ENCODE peak calls at places on chromosomes 16 and 17, in four cellular contexts. P is breast epithelium, S is esophagus squamous epithelium, O is AG09309. H is an unnamed sample.

GRCh38 chr16:73610605-73611177 is 562.8 kb upstream of the ZFHX3 start:
- DNase-seq in O (no peak), P (no peak), S (no peak), H (no peak)

GRCh38 chr16:4495766-4496165 is 19.6 kb downstream of the HMOX2 start:
- DNase-seq in P (no peak), O (no peak), S (no peak), H (no peak)

GRCh38 chr16:87602005-87602790 is at the start of gene JPH3:
- DNase-seq in P (no peak), O (no peak), S (no peak), H (no peak)

GRCh38 chr16:89279666-89280481 is 62.4 kb downstream of the ZNF778 start:
- DNase-seq in P (no peak), O (no peak), S (no peak), H (no peak)

GRCh38 chr17:9900744-9901143 is 4.3 kb downstream of the RCVRN start:
- DNase-seq in S (no peak), P (no peak), O (no peak), H (no peak)

GRCh38 chr17:4498461-4499397 is at the start of gene SPNS2:
- DNase-seq in P (no peak), S (no peak), O (no peak), H (peak; percentile 44)

GRCh38 chr17:42456223-42457106 is 2.2 kb upstream of the ATP6V0A1 start:
- DNase-seq in S (no peak), O (peak; percentile 49), P (no peak), H (no peak)

GRCh38 chr16:57383276-57384247 is 11.3 kb downstream of the CX3CL1 start:
- DNase-seq in O (no peak), P (no peak), S (no peak), H (no peak)

GRCh38 chr17:28737770-28738679 is 5.8 kb upstream of the TRAF4 start:
- DNase-seq in O (no peak), P (no peak), S (no peak), H (no peak)

GRCh38 chr16:66081967-66082366 is 284.5 kb upstream of the CDH5 start:
- DNase-seq in P (no peak), S (no peak), O (peak; percentile 41), H (no peak)

GRCh38 chr17:55743103-55743679 is 7.7 kb upstream of the PCTP start:
- DNase-seq in P (peak; percentile 61), S (no peak), O (no peak), H (no peak)

GRCh38 chr16:23597003-23597756 is 1.1 kb upstream of the NDUFAB1 start:
- DNase-seq in S (no peak), P (no peak), O (no peak), H (peak; percentile 6)
- TF ChIP-seq CTCF in S (no peak), P (no peak), O (no peak), H (no peak)

GRCh38 chr17:44673893-44674292 is 15.7 kb downstream of the CCDC43 start:
- DNase-seq in P (no peak), O (no peak), S (no peak), H (no peak)

GRCh38 chr17:44677136-44677535 is 12.4 kb downstream of the CCDC43 start:
- DNase-seq in S (no peak), P (no peak), O (peak; percentile 13), H (no peak)

GRCh38 chr17:44672479-44673093 is 16.3 kb downstream of the MEIOC start:
- DNase-seq in P (no peak), O (no peak), S (no peak), H (no peak)
- TF ChIP-seq CTCF in P (no peak), O (peak; percentile 53), S (peak; percentile 45), H (peak; percentile 77)

GRCh38 chr17:71063559-71063958 is 894.2 kb downstream of the KCNJ2 start:
- DNase-seq in P (no peak), O (no peak), S (no peak), H (no peak)
- TF ChIP-seq CTCF in P (no peak), O (no peak), S (no peak), H (no peak)

GRCh38 chr17:76996741-76997694 is 128.8 kb downstream of the MGAT5B start:
- DNase-seq in S (no peak), P (peak; percentile 28), O (no peak), H (no peak)

GRCh38 chr17:76997981-76998531 is 129.9 kb downstream of the MGAT5B start:
- DNase-seq in S (no peak), P (peak; percentile 28), O (no peak), H (no peak)

GRCh38 chr17:76994237-76994637 is 126.0 kb downstream of the MGAT5B start:
- DNase-seq in O (no peak), S (no peak), P (no peak), H (no peak)

GRCh38 chr17:76993636-76994035 is 125.4 kb downstream of the MGAT5B start:
- DNase-seq in S (no peak), P (no peak), O (no peak), H (no peak)

DNA sequence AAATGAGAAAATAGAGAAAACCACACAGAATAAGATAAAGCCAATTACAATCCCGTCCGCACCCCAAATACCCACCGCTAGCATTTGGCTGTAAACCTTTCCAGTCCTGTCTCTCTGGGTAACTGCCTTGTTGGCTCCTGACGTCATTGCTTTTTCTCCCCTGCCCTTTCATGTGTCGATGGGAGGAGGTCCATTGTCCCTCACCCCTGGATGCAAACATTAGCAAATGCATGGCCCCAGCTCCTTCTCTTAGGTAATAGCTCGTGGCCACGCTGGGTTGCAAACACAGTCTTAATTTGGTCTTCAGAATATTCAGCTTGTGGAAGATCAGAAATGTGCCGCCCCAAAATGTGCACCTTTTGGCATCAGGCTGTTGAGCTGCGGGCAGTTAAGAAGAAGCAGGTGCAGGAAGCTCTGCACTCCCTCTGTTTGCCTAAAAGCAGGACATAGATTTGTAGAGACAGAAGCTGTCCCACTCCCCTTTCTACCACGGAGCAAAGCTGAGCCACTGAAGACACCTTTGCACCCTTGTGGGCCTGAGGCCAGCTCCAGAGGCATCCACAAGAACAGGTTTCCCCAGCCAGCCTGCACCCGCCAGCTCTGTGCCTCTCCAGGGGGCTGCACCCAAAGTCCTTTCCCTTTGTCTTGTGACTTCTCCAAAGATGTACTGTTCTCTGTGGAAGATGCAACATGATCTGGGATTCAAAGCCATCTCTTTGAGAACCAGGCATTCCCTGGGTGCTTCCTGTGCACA is 127.3 kb downstream of the MGAT5B start:
- DNase-seq in O (no peak), P (no peak), S (no peak), H (no peak)
- TF ChIP-seq CTCF in O (no peak), P (no peak), S (no peak), H (no peak)

DNA sequence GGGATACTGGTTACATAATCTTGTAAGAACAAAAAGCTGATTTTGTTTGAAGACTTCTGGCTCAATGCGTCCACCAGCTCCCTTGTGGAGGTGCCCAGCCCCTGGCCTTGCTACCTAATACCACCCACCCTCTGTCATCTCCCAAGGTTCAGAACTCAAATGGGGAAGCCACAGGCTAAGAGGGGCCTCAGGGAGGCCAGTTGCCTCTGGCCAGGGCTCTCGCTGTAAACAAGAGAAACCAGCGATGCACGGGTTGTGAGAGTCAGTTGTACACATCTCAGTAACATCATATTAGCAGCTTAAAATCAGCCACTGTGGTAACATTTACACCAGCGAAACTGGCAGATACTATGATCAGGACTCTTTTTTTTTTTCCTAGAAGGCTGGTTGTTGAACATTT is 6.0 kb downstream of the TEKT5 start:
- DNase-seq in O (no peak), S (no peak), P (no peak), H (no peak)
- TF ChIP-seq CTCF in O (no peak), S (no peak), P (no peak), H (no peak)

DNA sequence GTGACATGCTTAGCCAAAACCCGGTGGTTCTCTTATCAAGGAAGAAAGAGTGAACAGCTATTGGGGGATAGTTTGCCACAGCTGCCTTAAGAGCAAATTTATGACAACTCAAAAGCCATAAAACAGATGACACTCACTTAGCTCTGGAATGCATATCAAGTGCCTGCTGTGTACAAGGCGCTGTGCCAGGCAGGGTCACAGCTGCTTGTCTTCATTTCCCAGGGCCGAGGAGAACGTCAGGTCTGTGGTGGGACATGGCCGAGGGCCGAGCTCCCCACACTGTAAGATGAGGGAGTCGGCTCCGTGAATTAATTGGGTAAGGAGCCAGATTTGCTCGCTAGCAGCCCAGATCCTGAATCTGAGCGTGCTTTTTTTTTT is 14.0 kb downstream of the EEF2K start:
- DNase-seq in P (no peak), O (no peak), S (no peak), H (no peak)
- TF ChIP-seq CTCF in P (no peak), O (no peak), S (no peak), H (no peak)

GRCh38 chr16:70529051-70529777 is 5.6 kb downstream of the SF3B3 start:
- DNase-seq in O (no peak), S (no peak), P (no peak), H (no peak)
- TF ChIP-seq CTCF in O (peak; percentile 45), S (peak; percentile 51), P (peak; percentile 47), H (peak; percentile 70)

DNA sequence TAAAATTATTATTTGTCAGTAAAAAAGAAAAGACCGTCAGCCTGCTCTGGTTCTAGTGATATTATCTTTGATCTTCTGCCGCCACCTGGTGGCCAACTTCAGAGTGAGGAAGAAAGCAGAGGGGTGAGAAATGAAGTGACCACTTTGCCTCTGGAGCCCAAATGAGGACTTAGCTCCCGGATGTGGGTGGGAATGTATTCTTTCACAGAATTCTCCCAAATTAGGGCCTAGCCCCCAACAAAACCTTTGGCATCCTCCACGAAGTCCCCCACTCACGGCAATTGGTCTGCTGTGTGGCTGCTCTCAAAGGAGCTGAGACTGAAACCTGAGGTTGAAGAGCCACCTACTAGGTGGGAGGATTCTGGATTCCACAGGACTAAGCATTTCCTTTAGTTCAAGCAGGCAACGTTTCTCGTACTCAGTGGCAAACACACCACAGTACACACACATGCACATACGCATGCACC is 4.9 kb upstream of the ZNF267 start:
- DNase-seq in S (peak; percentile 18), O (no peak), P (peak; percentile 69), H (peak; percentile 86)
- TF ChIP-seq CTCF in S (peak; percentile 87), O (peak; percentile 71), P (peak; percentile 77), H (peak; percentile 86)

GRCh38 chr16:31455601-31456314 is 3.5 kb upstream of the ARMC5 start:
- DNase-seq in P (no peak), O (no peak), S (no peak), H (no peak)
- TF ChIP-seq CTCF in P (no peak), O (no peak), S (no peak), H (peak; percentile 36)